ENCODE peak calls at places on chromosomes 13 and 19, in seven cellular contexts. One of them, this sample, is unnamed.

GRCh38 chr19:46603195-46603637 is 2.1 kb downstream of the CALM3 start:
- DNase-seq in uterus: no peak
- DNase-seq in cardiac muscle cell: no peak
- DNase-seq in adrenal gland: peak; percentile 56
- DNase-seq in GM23338: no peak
- DNase-seq in endodermal cell: peak; percentile 61
- DNase-seq in brain microvascular endothelial cell: no peak
- DNase-seq in this sample: peak; percentile 75

GRCh38 chr13:28611021-28611420 is 47.9 kb upstream of the POMP start:
- DNase-seq in uterus: no peak
- DNase-seq in cardiac muscle cell: no peak
- DNase-seq in adrenal gland: no peak
- DNase-seq in GM23338: no peak
- DNase-seq in endodermal cell: no peak
- DNase-seq in brain microvascular endothelial cell: no peak
- DNase-seq in this sample: no peak

GRCh38 chr19:49592486-49593232 is 1.7 kb downstream of the PRR12 start:
- DNase-seq in uterus: no peak
- DNase-seq in cardiac muscle cell: peak; percentile 12
- DNase-seq in adrenal gland: no peak
- DNase-seq in GM23338: peak; percentile 69
- DNase-seq in endodermal cell: peak; percentile 83
- DNase-seq in brain microvascular endothelial cell: no peak
- DNase-seq in this sample: no peak

GRCh38 chr19:12794196-12794921 is 3.1 kb downstream of the JUNB start:
- DNase-seq in uterus: no peak
- DNase-seq in cardiac muscle cell: peak; percentile 60
- DNase-seq in adrenal gland: peak; percentile 60
- DNase-seq in GM23338: no peak
- DNase-seq in endodermal cell: no peak
- DNase-seq in brain microvascular endothelial cell: no peak
- DNase-seq in this sample: no peak

GRCh38 chr19:1725100-1726064 is 27.9 kb upstream of the ONECUT3 start:
- DNase-seq in uterus: no peak
- DNase-seq in cardiac muscle cell: peak; percentile 65
- DNase-seq in adrenal gland: peak; percentile 51
- DNase-seq in GM23338: peak; percentile 89
- DNase-seq in endodermal cell: peak; percentile 92
- DNase-seq in brain microvascular endothelial cell: no peak
- DNase-seq in this sample: peak; percentile 70

GRCh38 chr13:45082964-45083363 is 37.3 kb upstream of the GTF2F2 start:
- DNase-seq in uterus: no peak
- DNase-seq in cardiac muscle cell: peak; percentile 13
- DNase-seq in adrenal gland: no peak
- DNase-seq in GM23338: no peak
- DNase-seq in endodermal cell: no peak
- DNase-seq in brain microvascular endothelial cell: peak; percentile 3
- DNase-seq in this sample: no peak

GRCh38 chr13:37127706-37128241 is 22.3 kb upstream of the CSNK1A1L start:
- DNase-seq in uterus: no peak
- DNase-seq in cardiac muscle cell: peak; percentile 91
- DNase-seq in adrenal gland: no peak
- DNase-seq in GM23338: no peak
- DNase-seq in endodermal cell: no peak
- DNase-seq in brain microvascular endothelial cell: peak; percentile 50
- DNase-seq in this sample: no peak

GRCh38 chr13:31072041-31072440 is 89.7 kb downstream of the HSPH1 start:
- DNase-seq in uterus: no peak
- DNase-seq in cardiac muscle cell: peak; percentile 52
- DNase-seq in adrenal gland: no peak
- DNase-seq in GM23338: no peak
- DNase-seq in endodermal cell: no peak
- DNase-seq in brain microvascular endothelial cell: peak; percentile 37
- DNase-seq in this sample: no peak

GRCh38 chr13:113437408-113438010 is 15.8 kb downstream of the ADPRHL1 start:
- DNase-seq in uterus: no peak
- DNase-seq in cardiac muscle cell: peak; percentile 12
- DNase-seq in adrenal gland: no peak
- DNase-seq in GM23338: no peak
- DNase-seq in endodermal cell: peak; percentile 42
- DNase-seq in brain microvascular endothelial cell: no peak
- DNase-seq in this sample: peak; percentile 77

GRCh38 chr13:31090921-31091624 is 70.6 kb downstream of the HSPH1 start:
- DNase-seq in uterus: no peak
- DNase-seq in cardiac muscle cell: peak; percentile 53
- DNase-seq in adrenal gland: no peak
- DNase-seq in GM23338: no peak
- DNase-seq in endodermal cell: peak; percentile 39
- DNase-seq in brain microvascular endothelial cell: no peak
- DNase-seq in this sample: peak; percentile 48

GRCh38 chr19:7500811-7501450 is 12.1 kb upstream of the PEX11G start:
- DNase-seq in uterus: no peak
- DNase-seq in cardiac muscle cell: no peak
- DNase-seq in adrenal gland: peak; percentile 79
- DNase-seq in GM23338: peak; percentile 96
- DNase-seq in endodermal cell: peak; percentile 93
- DNase-seq in brain microvascular endothelial cell: peak; percentile 39
- DNase-seq in this sample: peak; percentile 58

GRCh38 chr19:52590728-52591127 is 20.6 kb downstream of the ZNF701 start:
- DNase-seq in uterus: no peak
- DNase-seq in cardiac muscle cell: no peak
- DNase-seq in adrenal gland: no peak
- DNase-seq in GM23338: peak; percentile 62
- DNase-seq in endodermal cell: peak; percentile 67
- DNase-seq in brain microvascular endothelial cell: no peak
- DNase-seq in this sample: no peak

GRCh38 chr13:49625392-49626137 is 2.7 kb upstream of the ARL11 start:
- DNase-seq in uterus: no peak
- DNase-seq in cardiac muscle cell: peak; percentile 19
- DNase-seq in adrenal gland: peak; percentile 96
- DNase-seq in GM23338: no peak
- DNase-seq in endodermal cell: no peak
- DNase-seq in brain microvascular endothelial cell: peak; percentile 21
- DNase-seq in this sample: peak; percentile 99

GRCh38 chr19:45249261-45250033 is 1.6 kb upstream of the MARK4 start:
- DNase-seq in uterus: no peak
- DNase-seq in cardiac muscle cell: no peak
- DNase-seq in adrenal gland: no peak
- DNase-seq in GM23338: no peak
- DNase-seq in endodermal cell: no peak
- DNase-seq in brain microvascular endothelial cell: no peak
- DNase-seq in this sample: no peak

GRCh38 chr13:83503424-83503823 is 378.9 kb downstream of the SLITRK1 start:
- DNase-seq in uterus: no peak
- DNase-seq in cardiac muscle cell: peak; percentile 15
- DNase-seq in adrenal gland: no peak
- DNase-seq in GM23338: no peak
- DNase-seq in endodermal cell: no peak
- DNase-seq in brain microvascular endothelial cell: peak; percentile 43
- DNase-seq in this sample: no peak

GRCh38 chr13:47671762-47672161 is 329.3 kb downstream of the SUCLA2 start:
- DNase-seq in uterus: no peak
- DNase-seq in cardiac muscle cell: no peak
- DNase-seq in adrenal gland: no peak
- DNase-seq in GM23338: no peak
- DNase-seq in endodermal cell: no peak
- DNase-seq in brain microvascular endothelial cell: no peak
- DNase-seq in this sample: no peak

GRCh38 chr13:42486711-42487198 is 87.2 kb upstream of the TNFSF11 start:
- DNase-seq in uterus: no peak
- DNase-seq in cardiac muscle cell: peak; percentile 82
- DNase-seq in adrenal gland: no peak
- DNase-seq in GM23338: no peak
- DNase-seq in endodermal cell: no peak
- DNase-seq in brain microvascular endothelial cell: peak; percentile 92
- DNase-seq in this sample: no peak

GRCh38 chr13:80196756-80197155 is 144.2 kb downstream of the SPRY2 start:
- DNase-seq in uterus: no peak
- DNase-seq in cardiac muscle cell: no peak
- DNase-seq in adrenal gland: no peak
- DNase-seq in GM23338: no peak
- DNase-seq in endodermal cell: no peak
- DNase-seq in brain microvascular endothelial cell: peak; percentile 39
- DNase-seq in this sample: no peak

GRCh38 chr13:106291006-106291405 is 244.5 kb downstream of the EFNB2 start:
- DNase-seq in uterus: no peak
- DNase-seq in cardiac muscle cell: peak; percentile 44
- DNase-seq in adrenal gland: no peak
- DNase-seq in GM23338: no peak
- DNase-seq in endodermal cell: no peak
- DNase-seq in brain microvascular endothelial cell: peak; percentile 67
- DNase-seq in this sample: no peak

GRCh38 chr13:20711301-20712044 is 8.0 kb downstream of the IL17D start:
- DNase-seq in uterus: no peak
- DNase-seq in cardiac muscle cell: peak; percentile 11
- DNase-seq in adrenal gland: no peak
- DNase-seq in GM23338: peak; percentile 86
- DNase-seq in endodermal cell: peak; percentile 86
- DNase-seq in brain microvascular endothelial cell: no peak
- DNase-seq in this sample: no peak

GRCh38 chr19:3065675-3066357 is 3.5 kb upstream of the TLE5 start:
- DNase-seq in uterus: no peak
- DNase-seq in cardiac muscle cell: no peak
- DNase-seq in adrenal gland: no peak
- DNase-seq in GM23338: no peak
- DNase-seq in endodermal cell: no peak
- DNase-seq in brain microvascular endothelial cell: no peak
- DNase-seq in this sample: no peak

GRCh38 chr13:67119481-67119883 is 110.7 kb downstream of the PCDH9 start:
- DNase-seq in uterus: no peak
- DNase-seq in cardiac muscle cell: peak; percentile 79
- DNase-seq in adrenal gland: no peak
- DNase-seq in GM23338: no peak
- DNase-seq in endodermal cell: no peak
- DNase-seq in brain microvascular endothelial cell: peak; percentile 93
- DNase-seq in this sample: no peak

GRCh38 chr19:29259153-29259552 is 46.2 kb upstream of the UQCRFS1 start:
- DNase-seq in uterus: no peak
- DNase-seq in cardiac muscle cell: no peak
- DNase-seq in adrenal gland: no peak
- DNase-seq in GM23338: peak; percentile 32
- DNase-seq in endodermal cell: peak; percentile 67
- DNase-seq in brain microvascular endothelial cell: no peak
- DNase-seq in this sample: no peak

GRCh38 chr13:70311175-70311574 is 202.9 kb upstream of the KLHL1 start:
- DNase-seq in uterus: no peak
- DNase-seq in cardiac muscle cell: no peak
- DNase-seq in adrenal gland: no peak
- DNase-seq in GM23338: no peak
- DNase-seq in endodermal cell: no peak
- DNase-seq in brain microvascular endothelial cell: no peak
- DNase-seq in this sample: no peak

GRCh38 chr19:34171539-34171876 is 796 bp upstream of the LSM14A start:
- DNase-seq in uterus: no peak
- DNase-seq in cardiac muscle cell: peak; percentile 51
- DNase-seq in adrenal gland: peak; percentile 30
- DNase-seq in GM23338: no peak
- DNase-seq in endodermal cell: no peak
- DNase-seq in brain microvascular endothelial cell: peak; percentile 55
- DNase-seq in this sample: no peak

DNA sequence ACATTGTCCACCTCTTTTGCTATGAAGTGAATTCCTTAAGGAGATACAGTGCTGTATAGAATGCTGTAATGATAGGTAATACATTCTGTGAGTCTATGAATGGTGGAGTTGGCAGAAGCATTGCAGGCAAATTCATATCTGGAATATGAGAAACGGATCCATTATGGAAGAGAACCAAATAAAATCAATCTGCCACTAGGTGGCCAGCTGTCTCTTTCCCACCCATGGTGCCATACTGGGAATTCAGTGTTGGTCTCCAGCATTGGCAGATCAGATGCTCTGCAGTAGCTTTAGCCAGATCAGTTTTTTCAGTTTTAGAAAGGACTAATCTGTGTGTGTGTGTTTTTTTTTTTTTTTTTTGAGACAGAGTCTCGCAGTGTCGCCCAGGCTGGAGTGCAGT is 27.6 kb downstream of the DNAJC3 start:
- DNase-seq in uterus: no peak
- DNase-seq in cardiac muscle cell: peak; percentile 23
- DNase-seq in adrenal gland: no peak
- DNase-seq in GM23338: peak; percentile 57
- DNase-seq in endodermal cell: no peak
- DNase-seq in brain microvascular endothelial cell: peak; percentile 4
- DNase-seq in this sample: no peak
- TF ChIP-seq CTCF in uterus: no peak
- TF ChIP-seq CTCF in cardiac muscle cell: peak; percentile 30
- TF ChIP-seq CTCF in adrenal gland: peak; percentile 19
- TF ChIP-seq CTCF in GM23338: peak; percentile 62
- TF ChIP-seq CTCF in endodermal cell: peak; percentile 78
- TF ChIP-seq CTCF in brain microvascular endothelial cell: peak; percentile 57
- TF ChIP-seq CTCF in this sample: no peak

GRCh38 chr19:17020380-17020779 is 6.2 kb downstream of the CPAMD8 start:
- DNase-seq in uterus: no peak
- DNase-seq in cardiac muscle cell: peak; percentile 16
- DNase-seq in adrenal gland: peak; percentile 57
- DNase-seq in GM23338: no peak
- DNase-seq in endodermal cell: no peak
- DNase-seq in brain microvascular endothelial cell: no peak
- DNase-seq in this sample: no peak
- H3K27ac ChIP-seq in uterus: no peak overlapping the region
- H3K27ac ChIP-seq in cardiac muscle cell: no peak overlapping the region
- H3K27ac ChIP-seq in adrenal gland: no peak overlapping the region
- H3K27ac ChIP-seq in GM23338: no peak overlapping the region
- H3K27ac ChIP-seq in endodermal cell: no peak overlapping the region
- H3K27ac ChIP-seq in brain microvascular endothelial cell: no peak overlapping the region
- H3K27ac ChIP-seq in this sample: no peak overlapping the region

DNA sequence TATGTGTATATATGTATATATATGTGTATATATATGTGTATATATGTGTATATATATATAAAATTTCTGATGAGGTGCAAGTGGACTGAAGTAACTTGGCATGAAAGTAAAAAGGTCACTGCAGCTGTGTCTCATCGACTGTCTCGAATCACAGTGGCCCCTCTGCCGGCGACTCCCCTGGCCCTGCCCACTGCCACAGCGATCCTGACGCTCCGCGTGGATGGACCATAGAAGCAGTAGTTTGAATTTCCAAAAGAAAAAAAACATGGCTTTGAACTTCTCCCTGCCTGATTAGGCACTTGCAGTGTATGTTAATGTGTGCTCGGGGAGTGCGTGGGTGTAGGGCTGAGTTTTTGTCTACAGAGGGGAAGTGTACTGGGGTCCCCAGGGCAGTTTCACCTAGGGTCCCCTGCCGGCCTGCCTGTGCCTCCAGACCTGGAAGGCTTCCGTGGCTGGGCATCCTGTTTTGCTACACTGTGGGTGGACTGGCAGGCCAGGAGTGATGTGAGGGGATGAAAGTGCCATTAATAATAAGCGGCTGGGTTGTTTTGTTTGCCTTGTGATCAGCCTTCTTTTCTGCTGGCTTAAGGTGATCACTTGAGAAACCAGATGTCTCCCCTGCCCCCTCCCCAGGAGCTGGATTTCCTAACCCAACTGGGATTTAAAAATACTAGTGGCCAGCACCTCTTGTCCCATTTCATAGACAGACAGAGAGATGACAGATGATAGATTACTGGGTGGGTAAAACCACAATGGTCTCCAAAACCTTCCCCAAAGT is 10.7 kb downstream of the ZIC5 start:
- DNase-seq in uterus: no peak
- DNase-seq in cardiac muscle cell: no peak
- DNase-seq in adrenal gland: no peak
- DNase-seq in GM23338: peak; percentile 51
- DNase-seq in endodermal cell: no peak
- DNase-seq in brain microvascular endothelial cell: no peak
- DNase-seq in this sample: no peak
- H3K4me3 ChIP-seq in uterus: no peak overlapping the region
- H3K4me3 ChIP-seq in cardiac muscle cell: no peak overlapping the region
- H3K4me3 ChIP-seq in adrenal gland: no peak overlapping the region
- H3K4me3 ChIP-seq in GM23338: peak overlapping the region; percentile 40
- H3K4me3 ChIP-seq in endodermal cell: no peak overlapping the region
- H3K4me3 ChIP-seq in brain microvascular endothelial cell: no peak overlapping the region
- H3K4me3 ChIP-seq in this sample: no peak overlapping the region

GRCh38 chr19:36528194-36528920 is at the start of gene ZNF260:
- DNase-seq in uterus: peak; percentile 97
- DNase-seq in cardiac muscle cell: peak; percentile 99
- DNase-seq in adrenal gland: peak; percentile 98
- DNase-seq in GM23338: peak; percentile 99
- DNase-seq in endodermal cell: peak; percentile 99
- DNase-seq in brain microvascular endothelial cell: peak; percentile 97
- DNase-seq in this sample: peak; percentile 97
- TF ChIP-seq CTCF in uterus: no peak
- TF ChIP-seq CTCF in cardiac muscle cell: no peak
- TF ChIP-seq CTCF in adrenal gland: no peak
- TF ChIP-seq CTCF in GM23338: no peak
- TF ChIP-seq CTCF in endodermal cell: no peak
- TF ChIP-seq CTCF in brain microvascular endothelial cell: peak; percentile 27
- TF ChIP-seq CTCF in this sample: no peak